ENCODE peak calls at places on chromosome 4, in five cellular contexts. F, O, D, Z and Y are unnamed samples.

GRCh38 chr4:101948951-101949350 is 158.4 kb downstream of the BANK1 start:
- DNase-seq in D (no peak), O (no peak), Z (no peak), F (no peak), Y (no peak)

GRCh38 chr4:103994059-103994458 is 274.3 kb upstream of the TACR3 start:
- DNase-seq in O (no peak), D (no peak), F (no peak), Z (no peak), Y (no peak)

GRCh38 chr4:55255171-55255570 is 90.9 kb upstream of the SRD5A3 start:
- DNase-seq in D (no peak), O (no peak), F (peak; percentile 31), Z (no peak), Y (no peak)

GRCh38 chr4:124322234-124322831 is 390.2 kb downstream of the ANKRD50 start:
- DNase-seq in F (peak; percentile 43), D (peak; percentile 56), Z (no peak), O (peak; percentile 45), Y (no peak)

GRCh38 chr4:144627663-144628076 is 18.3 kb upstream of the HHIP start:
- DNase-seq in O (no peak), Z (no peak), D (no peak), F (peak; percentile 11), Y (no peak)

GRCh38 chr4:8185280-8185679 is 13.8 kb upstream of the SH3TC1 start:
- DNase-seq in O (no peak), Z (no peak), F (no peak), D (no peak), Y (no peak)

GRCh38 chr4:7928711-7929505 is 10.8 kb downstream of the AFAP1 start:
- DNase-seq in F (no peak), D (no peak), O (no peak), Z (no peak), Y (no peak)

GRCh38 chr4:114156371-114156770 is 176.9 kb upstream of the ARSJ start:
- DNase-seq in Z (no peak), O (no peak), F (no peak), D (no peak), Y (no peak)

GRCh38 chr4:99024481-99025275 is 29.2 kb downstream of the METAP1 start:
- DNase-seq in Z (peak; percentile 50), O (no peak), D (no peak), F (no peak), Y (no peak)

GRCh38 chr4:173490817-173491518 is 39.1 kb downstream of the HAND2 start:
- DNase-seq in F (peak; percentile 59), D (peak; percentile 50), Z (no peak), O (no peak), Y (no peak)

GRCh38 chr4:134958862-134959261 is 757.3 kb upstream of the PABPC4L start:
- DNase-seq in Z (no peak), O (no peak), F (no peak), D (no peak), Y (no peak)

GRCh38 chr4:8906991-8907595 is 35.5 kb upstream of the HMX1 start:
- DNase-seq in Z (no peak), F (no peak), O (no peak), D (no peak), Y (no peak)

GRCh38 chr4:7239101-7239820 is 46.9 kb downstream of the SORCS2 start:
- DNase-seq in O (no peak), Z (no peak), F (no peak), D (no peak), Y (no peak)

GRCh38 chr4:23770011-23770410 is 119.8 kb downstream of the PPARGC1A start:
- DNase-seq in Z (no peak), F (no peak), D (no peak), O (no peak), Y (no peak)

GRCh38 chr4:169136330-169136729 is 126.3 kb upstream of the CBR4 start:
- DNase-seq in D (no peak), F (no peak), O (no peak), Z (no peak), Y (no peak)